ENCODE peak calls at places on chromosomes 13 and 19, in ten cellular contexts. K is activated naive CD8-positive, alpha-beta T cell treated with anti-CD3 and anti-CD28 coated beads, Interleukin-2, amount 50 U/mL, for 24 hours; B is stimulated activated CD4-positive, alpha-beta T cell treated with anti-CD3 and anti-CD28 coated beads, Interleukin-4, amount 100 ng/mL, for 1 hour; H is GF-D8; I is Calu3; E is GM03348; C is Kasumi-1; G is AML-193; S is activated CD4-positive, alpha-beta T cell treated with anti-CD3 and anti-CD28 coated beads, Interleukin-2, amount 50 U/mL, for 48 hours; X is GM10248. Z is an unnamed sample.

GRCh38 chr13:92802776-92803175 is 423.8 kb upstream of the GPC6 start:
- DNase-seq in I (no peak), C (no peak), X (no peak), B (no peak), K (no peak), G (no peak), H (no peak), E (peak), S (no peak), Z (no peak)

GRCh38 chr13:37148501-37148900 is 43.0 kb upstream of the CSNK1A1L start:
- DNase-seq in X (no peak), G (no peak), C (no peak), E (no peak), K (no peak), I (no peak), H (no peak), B (no peak), S (no peak), Z (no peak)

GRCh38 chr13:43786766-43787517 is at the start of gene ENOX1:
- DNase-seq in B (peak), X (peak), S (peak), I (peak), H (no peak), G (no peak), C (peak), K (peak), E (peak), Z (peak)

GRCh38 chr19:47210689-47211316 is 20.2 kb downstream of the BBC3 start:
- DNase-seq in E (peak), X (peak), H (peak), K (peak), S (peak), G (peak), B (peak), I (peak), C (peak), Z (peak)

GRCh38 chr13:110312669-110313031 is 5.6 kb downstream of the COL4A2 start:
- DNase-seq in I (no peak), K (no peak), E (peak), G (no peak), H (no peak), B (no peak), C (no peak), X (no peak), S (no peak), Z (no peak)

GRCh38 chr13:21526707-21527454 is 67.8 kb upstream of the ZDHHC20 start:
- DNase-seq in E (no peak), H (no peak), C (no peak), S (no peak), K (no peak), I (no peak), B (no peak), X (no peak), G (no peak), Z (no peak)

GRCh38 chr19:42151735-42152134 is 19.5 kb upstream of the POU2F2 start:
- DNase-seq in H (no peak), G (no peak), C (no peak), X (no peak), B (no peak), I (no peak), E (no peak), K (no peak), S (no peak), Z (no peak)

GRCh38 chr19:46704379-46705076 is 12.4 kb downstream of the PRKD2 start:
- DNase-seq in I (peak), K (peak), H (no peak), C (peak), X (peak), G (peak), S (peak), B (peak), E (peak), Z (peak)

GRCh38 chr13:94967183-94968039 is 255.1 kb upstream of the SOX21 start:
- DNase-seq in B (peak), S (peak), C (peak), G (no peak), H (no peak), K (peak), I (peak), X (peak), E (peak), Z (peak)

GRCh38 chr19:48501961-48502719 is 9.5 kb downstream of the LMTK3 start:
- DNase-seq in C (peak), B (peak), H (peak), G (peak), I (peak), K (peak), X (peak), S (peak), E (peak), Z (peak)

GRCh38 chr19:55158848-55159793 is 1.6 kb upstream of the TNNI3 start:
- DNase-seq in X (no peak), G (no peak), S (no peak), K (no peak), H (no peak), C (no peak), E (no peak), I (peak), B (no peak), Z (peak)

GRCh38 chr13:50898338-50898737 is 11.3 kb upstream of the RNASEH2B start:
- DNase-seq in X (no peak), K (no peak), I (no peak), S (no peak), C (peak), H (peak), B (no peak), G (peak), E (no peak), Z (no peak)

GRCh38 chr19:38513762-38514167 is 80.3 kb downstream of the RYR1 start:
- DNase-seq in S (no peak), H (no peak), C (no peak), I (no peak), G (no peak), B (no peak), E (no peak), X (no peak), K (no peak), Z (no peak)

GRCh38 chr13:20102776-20103175 is 58.1 kb downstream of the GJA3 start:
- DNase-seq in G (no peak), X (no peak), E (peak), B (no peak), K (no peak), C (peak), H (no peak), S (no peak), I (no peak), Z (no peak)

GRCh38 chr19:51681286-51681956 is 11.7 kb upstream of the SPACA6 start:
- DNase-seq in S (no peak), H (no peak), K (no peak), G (no peak), B (no peak), I (no peak), X (no peak), E (no peak), C (no peak), Z (no peak)

GRCh38 chr19:53549354-53549753 is 11.4 kb downstream of the ZNF331 start:
- DNase-seq in G (peak), B (no peak), C (no peak), H (peak), E (peak), X (no peak), I (no peak), S (no peak), K (no peak), Z (no peak)

GRCh38 chr19:31282346-31282745 is 66.9 kb downstream of the TSHZ3 start:
- DNase-seq in C (no peak), K (no peak), B (no peak), I (no peak), G (no peak), X (no peak), S (no peak), H (no peak), E (no peak), Z (no peak)

GRCh38 chr19:10009714-10010224 is 535 bp downstream of the COL5A3 start:
- DNase-seq in K (no peak), E (no peak), H (no peak), X (no peak), B (no peak), I (no peak), S (no peak), C (no peak), G (no peak), Z (no peak)

GRCh38 chr13:84239032-84239431 is 356.8 kb upstream of the SLITRK1 start:
- DNase-seq in X (no peak), H (no peak), C (no peak), G (no peak), K (no peak), I (no peak), B (no peak), E (no peak), S (no peak), Z (no peak)

GRCh38 chr19:49411681-49412321 is 11.4 kb downstream of the PTH2 start:
- DNase-seq in I (no peak), E (no peak), K (no peak), C (no peak), X (no peak), B (no peak), H (no peak), S (no peak), G (no peak), Z (no peak)

GRCh38 chr19:10648360-10648759 is 5.8 kb upstream of the ILF3 start:
- DNase-seq in G (no peak), X (no peak), K (no peak), H (no peak), C (no peak), E (no peak), I (no peak), S (no peak), B (no peak), Z (no peak)

GRCh38 chr19:23401086-23401485 is 5.8 kb upstream of the ZNF91 start:
- DNase-seq in X (no peak), E (no peak), I (no peak), K (no peak), H (no peak), B (no peak), S (no peak), G (no peak), C (no peak), Z (no peak)

Z was measured in WTC11.